ENCODE peak calls at places on chromosomes 16 and 17, in four cellular contexts. A, L, I and K are unnamed samples.

GRCh38 chr16:56506941-56507340 is 12.9 kb downstream of the BBS2 start:
- DNase-seq in I (no peak), L (peak; percentile 80), A (no peak), K (no peak)

GRCh38 chr16:4521971-4522623 is 16.5 kb downstream of the CDIP1 start:
- DNase-seq in I (peak; percentile 49), A (no peak), L (no peak), K (no peak)

GRCh38 chr16:70298988-70299938 is at the start of gene DDX19B:
- DNase-seq in A (no peak), L (peak; percentile 64), I (peak; percentile 82), K (peak; percentile 81)

GRCh38 chr16:7605812-7606211 is 273.2 kb downstream of the RBFOX1 start:
- DNase-seq in I (no peak), A (no peak), L (no peak), K (no peak)

GRCh38 chr17:56945938-56946337 is 14.9 kb downstream of the COIL start:
- DNase-seq in L (no peak), I (no peak), A (no peak), K (no peak)

GRCh38 chr16:76389126-76389525 is 111.9 kb downstream of the CNTNAP4 start:
- DNase-seq in A (no peak), I (no peak), L (no peak), K (no peak)

GRCh38 chr17:67021196-67021595 is 23.2 kb upstream of the CACNG1 start:
- DNase-seq in A (no peak), I (no peak), L (no peak), K (no peak)

GRCh38 chr17:14050616-14051015 is 18.7 kb upstream of the COX10 start:
- DNase-seq in A (no peak), L (no peak), I (no peak), K (no peak)

GRCh38 chr17:40480501-40481003 is 20.9 kb downstream of the TNS4 start:
- DNase-seq in A (no peak), I (peak; percentile 76), L (no peak), K (peak; percentile 90)

GRCh38 chr16:50861926-50862325 is 120.0 kb downstream of the CYLD start:
- DNase-seq in A (no peak), I (no peak), L (peak; percentile 81), K (no peak)

GRCh38 chr16:10946308-10946707 is 1.9 kb downstream of the CLEC16A start:
- DNase-seq in L (no peak), I (peak; percentile 71), A (no peak), K (peak; percentile 90)

DNA sequence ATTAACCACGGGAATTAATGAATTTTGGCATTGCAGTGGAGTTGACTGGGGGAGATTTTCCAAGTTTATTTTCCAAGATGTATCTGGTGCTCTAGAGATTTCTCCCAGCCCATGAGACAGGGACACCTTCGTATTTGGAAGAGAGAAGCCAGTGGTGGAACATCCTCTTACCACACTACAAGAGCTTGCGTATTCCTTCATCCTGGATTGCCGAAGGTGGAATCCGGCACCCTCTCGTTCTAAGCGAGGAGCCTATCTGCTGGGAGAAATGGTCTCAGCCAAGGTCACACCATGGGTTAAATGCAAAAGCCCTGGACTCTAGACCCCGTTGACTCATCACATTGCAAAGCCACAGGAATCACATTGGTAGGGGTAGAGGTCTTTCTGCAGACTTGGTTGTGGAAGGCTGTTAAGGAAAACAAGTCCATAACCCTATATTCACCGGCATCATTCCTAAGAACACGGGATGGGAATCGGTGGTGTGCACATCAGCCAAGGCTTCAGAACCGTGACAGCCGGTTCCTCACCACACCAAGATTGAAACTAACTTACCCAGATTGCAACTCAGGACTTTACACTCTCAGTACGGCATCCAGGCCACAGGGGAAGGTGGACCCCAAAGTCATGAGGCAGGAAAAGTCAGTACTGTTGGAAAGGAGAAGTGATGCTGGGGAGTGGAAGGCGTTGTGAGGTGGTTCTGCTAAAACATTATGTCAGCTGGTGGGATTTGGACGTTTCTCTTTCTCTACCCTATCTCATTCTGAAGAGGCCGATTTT is 259.8 kb downstream of the CPPED1 start:
- DNase-seq in L (no peak), A (no peak), I (no peak), K (no peak)
- H3K4me1 ChIP-seq in L (peaks cover 6% of the 10 kb centered on the region), A (no peaks in the 10 kb centered on the region), I (no peaks in the 10 kb centered on the region), K (no peaks in the 10 kb centered on the region)

DNA sequence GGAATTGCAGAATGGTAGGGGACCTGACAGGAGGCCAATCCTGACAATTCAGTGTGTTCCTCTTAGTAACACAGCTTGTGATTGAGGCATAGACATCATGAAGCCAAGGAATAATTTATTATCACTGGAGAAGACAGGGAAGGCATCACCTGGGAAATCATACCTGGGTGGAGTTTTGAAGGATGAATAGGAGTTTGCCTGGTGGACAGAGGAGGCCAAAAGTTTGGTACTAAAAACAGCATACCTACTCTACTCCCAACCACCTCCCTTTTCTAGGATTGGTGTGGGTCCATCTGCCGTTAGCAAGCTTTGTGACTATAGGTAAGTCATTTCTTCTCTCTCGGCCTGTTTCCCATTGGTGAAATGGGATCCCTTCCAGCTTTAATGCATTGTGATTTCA is 88.0 kb downstream of the RAB11FIP4 start:
- DNase-seq in I (no peak), L (no peak), A (no peak), K (no peak)
- H3K23ac ChIP-seq in I (no peak overlapping the region), L (no peak overlapping the region), A (no peak overlapping the region), K (no peak overlapping the region)

DNA sequence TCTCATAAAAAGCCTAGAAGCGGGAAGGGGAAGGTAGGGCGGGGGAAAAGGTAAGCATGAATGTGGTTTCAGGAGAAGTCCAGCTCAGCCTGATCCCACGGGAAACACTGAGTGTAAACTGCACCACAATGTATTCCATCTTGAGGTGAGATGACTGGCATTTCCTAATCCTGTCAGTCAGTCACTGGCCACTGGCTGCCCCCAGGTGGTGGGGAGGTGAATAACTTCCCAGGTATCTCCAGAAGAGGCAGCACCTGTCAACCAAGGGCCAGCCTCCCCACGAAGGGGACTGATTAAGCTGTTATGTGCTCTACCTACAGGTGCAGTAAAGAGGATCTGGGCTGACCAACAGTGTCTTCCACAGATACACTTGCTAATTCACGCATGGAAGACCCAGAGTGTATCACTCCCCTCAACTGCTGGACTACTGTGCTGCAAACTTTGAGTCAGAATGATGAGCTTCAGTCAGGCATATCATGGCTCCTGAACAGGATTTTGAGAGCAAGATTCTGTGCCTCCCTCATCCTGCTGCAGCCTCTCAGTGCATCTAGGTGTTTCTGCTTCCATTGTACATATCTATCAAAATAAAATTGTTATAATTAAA is 108.5 kb upstream of the CCL2 start:
- DNase-seq in I (peak; percentile 91), L (no peak), A (no peak), K (peak; percentile 82)
- H4K5ac ChIP-seq in I (no peak overlapping the region), L (no peak overlapping the region), A (no peak overlapping the region), K (no peak overlapping the region)

DNA sequence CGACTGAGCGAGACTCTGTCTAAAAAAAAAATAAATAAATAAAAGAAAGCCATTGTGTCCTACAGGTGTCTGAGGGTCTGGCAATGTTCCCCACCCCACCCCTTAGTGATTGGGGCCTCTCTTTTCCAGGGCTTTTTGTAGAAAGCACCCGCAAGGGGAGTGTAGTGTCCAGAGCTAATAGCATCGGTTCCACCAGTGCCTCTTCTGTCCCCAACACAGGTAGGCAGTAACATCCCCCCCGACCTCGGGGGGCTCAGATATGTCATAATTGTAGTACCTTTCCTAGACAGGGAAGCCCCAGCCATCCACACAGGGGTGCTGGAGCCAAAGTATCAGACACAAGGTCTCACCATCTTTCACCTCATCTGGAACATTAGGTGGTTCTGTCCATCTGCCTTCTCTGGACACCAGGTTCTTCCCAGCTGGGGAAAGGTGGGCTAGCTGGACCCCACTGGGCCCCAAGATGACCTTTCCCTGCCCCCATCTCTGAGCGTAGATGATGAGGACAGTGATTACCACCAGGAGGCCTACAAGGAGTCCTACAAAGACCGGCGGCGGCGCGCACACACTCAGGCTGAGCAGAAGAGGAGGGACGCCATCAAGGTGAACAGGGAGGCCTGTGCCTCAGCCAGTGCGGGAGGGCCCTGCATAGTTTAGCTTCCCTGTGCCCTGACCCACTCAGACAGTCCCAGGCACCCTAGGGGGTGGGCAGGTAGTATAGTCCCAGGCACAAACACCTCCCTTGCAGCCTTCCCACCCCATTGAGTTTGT is 1.6 kb downstream of the MLX start:
- DNase-seq in I (no peak), A (no peak), L (no peak), K (no peak)
- H3K4me1 ChIP-seq in I (peaks cover 2% of the 10 kb centered on the region), A (peaks cover 11% of the 10 kb centered on the region), L (peaks cover 7% of the 10 kb centered on the region), K (no peaks in the 10 kb centered on the region)

DNA sequence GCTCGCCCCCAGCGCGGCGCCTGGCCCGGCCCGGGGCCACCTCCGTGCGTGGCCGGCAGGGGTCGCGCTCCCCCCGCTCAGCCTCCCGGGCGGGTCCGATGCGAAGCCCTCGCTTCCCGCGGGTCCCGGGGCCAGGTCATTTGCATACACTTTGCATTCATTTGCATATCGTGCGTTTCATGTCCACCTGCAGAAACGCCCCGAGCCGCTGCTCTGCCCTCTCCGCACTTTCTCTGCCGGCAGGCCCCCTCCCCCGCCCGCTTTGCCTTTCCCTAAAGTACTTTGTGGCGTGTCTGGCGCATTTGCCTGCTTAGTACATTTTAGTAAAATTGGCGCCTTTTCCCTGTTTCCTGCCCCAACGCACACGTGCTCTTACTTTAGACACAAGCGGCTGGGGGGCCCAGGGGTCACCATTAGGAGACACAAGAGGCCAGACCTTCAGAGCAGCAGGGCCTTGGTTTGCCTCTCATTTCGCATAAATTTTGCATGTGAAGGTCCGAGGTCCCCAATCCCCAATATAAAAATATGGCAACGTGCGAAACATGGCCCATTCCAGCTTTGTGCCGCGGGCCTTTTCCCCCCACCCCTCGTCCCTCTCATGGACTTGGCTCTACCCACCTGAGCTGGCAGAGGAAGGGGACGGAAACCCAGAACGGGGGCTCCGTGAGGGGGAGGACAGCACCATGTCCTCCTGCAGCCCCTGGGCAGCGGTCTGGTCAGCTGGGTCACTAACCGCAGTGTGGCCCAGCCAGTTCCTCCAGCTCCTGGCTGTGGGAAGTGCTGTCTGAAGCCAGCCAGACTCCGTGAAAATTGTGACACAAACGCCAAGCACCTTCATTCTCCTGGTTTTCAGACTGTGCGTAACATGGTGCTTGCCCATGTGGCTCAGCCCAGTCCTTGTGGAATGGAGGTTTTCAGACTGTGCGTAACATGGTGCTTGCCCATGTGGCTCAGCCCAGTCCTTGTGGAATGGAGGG is 34.8 kb downstream of the CBFA2T3 start:
- DNase-seq in I (peak; percentile 74), A (no peak), L (no peak), K (peak; percentile 68)
- H3K23ac ChIP-seq in I (no peak overlapping the region), A (no peak overlapping the region), L (no peak overlapping the region), K (no peak overlapping the region)

GRCh38 chr16:46895399-46896313 is 11.5 kb downstream of the GPT2 start:
- DNase-seq in A (no peak), L (no peak), I (no peak), K (no peak)
- H4K5ac ChIP-seq in A (no peak overlapping the region), L (no peak overlapping the region), I (no peak overlapping the region), K (no peak overlapping the region)